ENCODE peak calls at places on chromosomes 6 and 20, in four cellular contexts. E is endodermal cell, F is Peyer's patch, Y is right atrium auricular region. U is an unnamed sample.

GRCh38 chr6:37979392-37980221 is 160.1 kb downstream of the ZFAND3 start:
- DNase-seq in E (no peak), F (no peak), Y (no peak), U (no peak)

GRCh38 chr6:7580537-7580926 is 9.5 kb upstream of the SNRNP48 start:
- DNase-seq in E (no peak), F (no peak), Y (no peak), U (no peak)

GRCh38 chr20:19073584-19074198 is 138.8 kb upstream of the SLC24A3 start:
- DNase-seq in E (peak), F (no peak), Y (no peak), U (no peak)

GRCh38 chr6:25223421-25224052 is 55.6 kb upstream of the CARMIL1 start:
- DNase-seq in E (peak), F (peak), Y (peak), U (peak)

GRCh38 chr6:46175446-46175845 is 4.7 kb upstream of the ENPP5 start:
- DNase-seq in E (no peak), F (no peak), Y (no peak), U (no peak)

GRCh38 chr20:54212226-54212625 is 4.3 kb downstream of the PFDN4 start:
- DNase-seq in E (no peak), F (no peak), Y (no peak), U (peak)

GRCh38 chr6:136024711-136025110 is 173.2 kb downstream of the PDE7B start:
- DNase-seq in E (no peak), F (no peak), Y (no peak), U (no peak)

GRCh38 chr6:167684276-167685104 is 142.2 kb upstream of the AFDN start:
- DNase-seq in E (peak), F (peak), Y (no peak), U (no peak)

GRCh38 chr6:14386263-14386981 is 268.9 kb downstream of the CD83 start:
- DNase-seq in E (peak), F (no peak), Y (no peak), U (no peak)

GRCh38 chr6:142857609-142858195 is 87.3 kb downstream of the HIVEP2 start:
- DNase-seq in E (no peak), F (no peak), Y (no peak), U (no peak)

GRCh38 chr6:2725999-2726567 is 24.6 kb downstream of the MYLK4 start:
- DNase-seq in E (no peak), F (no peak), Y (no peak), U (peak)

GRCh38 chr6:88919032-88919431 is 44.4 kb downstream of the RNGTT start:
- DNase-seq in E (no peak), F (no peak), Y (no peak), U (no peak)
- TF ChIP-seq CTCF in E (peak), F (no peak), Y (no peak), U (peak)

DNA sequence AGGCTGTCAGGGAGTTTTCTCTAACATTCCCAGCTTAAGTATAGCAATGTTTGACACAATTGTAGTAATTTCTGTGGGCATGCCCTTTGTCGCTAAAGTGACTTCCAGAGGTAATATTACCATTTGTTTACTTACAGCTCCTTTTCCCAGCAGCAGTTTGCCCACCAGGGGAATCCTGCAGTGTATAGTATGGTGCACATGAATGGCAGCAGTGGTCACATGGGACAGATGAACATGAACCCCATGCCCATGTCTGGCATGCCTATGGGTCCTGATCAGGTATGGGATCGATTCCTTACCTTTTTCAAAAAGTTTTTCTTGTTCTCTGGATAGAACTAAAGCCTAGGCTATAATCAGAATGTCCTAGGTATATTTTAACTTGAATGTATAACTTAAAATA is 132.5 kb downstream of the SULF2 start:
- DNase-seq in E (peak), F (no peak), Y (no peak), U (no peak)
- H3K4me3 ChIP-seq in E (no peak), F (no peak), Y (no peak), U (no peak)

DNA sequence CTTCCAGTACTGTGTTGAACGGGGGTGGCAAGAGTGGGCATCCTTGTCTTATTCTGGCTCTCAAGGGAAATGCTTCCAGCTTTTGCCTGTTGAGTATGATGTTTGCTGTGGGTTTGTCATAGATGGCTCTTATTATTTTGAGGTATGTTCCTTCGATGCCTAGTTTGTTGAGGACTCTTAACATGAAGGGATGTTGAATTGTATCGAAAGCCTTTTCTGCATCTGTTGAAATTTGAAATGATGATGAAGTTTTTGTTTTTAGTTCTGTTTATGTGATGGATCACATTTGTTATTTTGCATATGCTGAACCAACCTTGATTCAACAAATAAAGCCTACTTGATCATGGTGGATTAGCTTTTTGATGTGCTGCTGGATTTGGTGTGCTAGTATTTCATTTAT is 48.0 kb downstream of the RPRD1B start:
- DNase-seq in E (no peak), F (no peak), Y (no peak), U (no peak)
- H3K27ac ChIP-seq in E (no peak), F (no peak), Y (peak), U (no peak)

GRCh38 chr6:63306446-63306845 is 13.3 kb downstream of the LGSN start:
- DNase-seq in E (no peak), F (no peak), Y (no peak), U (no peak)

GRCh38 chr6:63305278-63305677 is 14.5 kb downstream of the LGSN start:
- DNase-seq in E (no peak), F (no peak), Y (no peak), U (no peak)

GRCh38 chr6:63307581-63308246 is 12.1 kb downstream of the LGSN start:
- DNase-seq in E (peak), F (no peak), Y (no peak), U (peak)
- TF ChIP-seq CTCF in E (peak), F (no peak), Y (no peak), U (peak)

U was measured in brain microvascular endothelial cell.